ENCODE peak calls at places on chromosomes 3 and 15, in nine cellular contexts. R is CD8-positive, alpha-beta T cell; A is heart right ventricle; X is psoas muscle; N is thyroid gland; D is ovary; J is mesendoderm; C is spleen; M is neural progenitor cell. Q is an unnamed sample.

GRCh38 chr3:77348244-77348855 is 308.5 kb downstream of the ROBO2 start:
- DNase-seq in R (no peak), A (no peak), X (no peak), N (no peak), D (no peak), J (peak; percentile 81), C (no peak), M (peak; percentile 65), Q (no peak)

GRCh38 chr3:30199855-30200254 is 406.5 kb upstream of the TGFBR2 start:
- DNase-seq in R (no peak), A (no peak), X (no peak), N (no peak), D (no peak), J (no peak), C (no peak), M (no peak), Q (no peak)

GRCh38 chr3:109081746-109082510 is 36.0 kb downstream of the MORC1 start:
- DNase-seq in R (no peak), A (no peak), X (no peak), N (peak; percentile 3), D (no peak), J (peak; percentile 76), C (no peak), M (peak; percentile 66), Q (no peak)

GRCh38 chr15:57500256-57500655 is 91.4 kb upstream of the MYZAP start:
- DNase-seq in R (no peak), A (no peak), X (no peak), N (peak; percentile 69), D (no peak), J (peak; percentile 49), C (no peak), M (no peak), Q (no peak)

GRCh38 chr15:70096975-70097336 is 761 bp downstream of the TLE3 start:
- DNase-seq in R (no peak), A (peak; percentile 35), X (no peak), N (no peak), D (no peak), J (no peak), C (no peak), M (peak; percentile 77), Q (peak; percentile 64)

GRCh38 chr3:12591456-12591855 is 34.6 kb downstream of the MKRN2 start:
- DNase-seq in R (no peak), A (no peak), X (no peak), N (peak; percentile 79), D (no peak), J (no peak), C (no peak), M (no peak), Q (no peak)

GRCh38 chr15:69762373-69763148 is 309.9 kb downstream of the RPLP1 start:
- DNase-seq in R (no peak), A (no peak), X (no peak), N (peak; percentile 2), D (no peak), J (peak; percentile 82), C (no peak), M (peak; percentile 60), Q (no peak)

GRCh38 chr3:165210727-165211126 is 14.5 kb upstream of the SLITRK3 start:
- DNase-seq in R (no peak), A (no peak), X (no peak), N (no peak), D (no peak), J (no peak), C (no peak), M (no peak), Q (no peak)

DNA sequence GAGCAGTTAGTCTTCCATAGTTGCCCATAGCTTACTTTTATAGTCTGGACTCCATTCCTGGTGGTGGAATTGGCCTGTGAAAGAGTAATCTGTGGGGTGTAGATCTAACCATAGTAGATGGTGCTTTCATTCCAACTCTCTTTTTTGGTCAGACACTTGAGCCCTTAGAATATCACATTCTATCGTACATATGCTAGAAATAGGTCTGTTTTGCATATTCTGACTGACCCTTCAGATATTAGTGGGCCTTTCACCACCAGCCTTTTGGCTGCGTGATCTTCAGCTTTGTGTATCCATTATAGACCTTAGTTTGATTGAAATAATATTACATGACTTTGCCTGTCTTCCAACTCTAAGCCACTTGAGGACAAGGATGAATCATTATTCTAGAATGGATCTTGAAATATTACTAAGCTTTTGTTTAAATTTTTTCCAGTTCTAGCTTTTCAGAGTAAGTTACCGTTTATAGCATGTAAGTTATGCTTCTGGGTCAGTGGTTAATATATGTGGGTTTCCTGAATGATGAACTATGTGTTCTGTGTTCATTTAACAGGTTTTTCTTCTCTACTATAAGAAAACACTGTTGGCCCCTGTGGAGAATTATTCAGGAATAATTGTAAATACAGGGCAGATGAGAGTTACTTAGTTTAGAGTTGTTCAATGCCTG is 8.7 kb downstream of the RAB7A start:
- DNase-seq in R (no peak), A (no peak), X (no peak), N (no peak), D (no peak), J (no peak), C (no peak), M (no peak), Q (no peak)
- H3K4me1 ChIP-seq in R (peaks cover 53% of the 10 kb centered on the region), A (peaks cover 83% of the 10 kb centered on the region), X (peaks cover 83% of the 10 kb centered on the region), N (peaks cover 46% of the 10 kb centered on the region), D (peaks cover 11% of the 10 kb centered on the region), J (no peaks in the 10 kb centered on the region), C (peaks cover 73% of the 10 kb centered on the region), M (peaks cover 7% of the 10 kb centered on the region), Q (no peaks in the 10 kb centered on the region)

DNA sequence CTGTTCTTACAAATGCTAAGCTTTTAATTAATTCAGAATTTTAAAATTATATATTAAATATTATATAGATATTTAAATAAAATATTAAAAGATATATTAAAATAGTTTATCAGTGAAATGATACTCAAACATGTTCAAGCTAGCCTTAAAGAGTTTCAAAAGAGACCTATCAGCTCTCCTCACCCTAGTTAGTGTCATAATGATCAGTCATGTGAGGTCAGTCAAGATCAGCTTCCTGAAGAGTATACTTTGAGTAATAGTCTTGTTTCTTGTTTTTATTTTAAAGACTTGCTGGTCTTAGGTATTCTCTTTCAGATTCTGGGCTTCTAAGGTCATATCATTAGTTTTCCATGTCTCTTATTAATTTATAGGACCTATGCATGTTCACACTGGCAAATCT is 14.5 kb downstream of the EXOG start:
- DNase-seq in R (no peak), A (no peak), X (no peak), N (no peak), D (no peak), J (no peak), C (no peak), M (no peak), Q (no peak)
- H3K36me3 ChIP-seq in R (peaks cover 11% of the 10 kb centered on the region), A (peaks cover 16% of the 10 kb centered on the region), X (peaks cover 9% of the 10 kb centered on the region), N (peaks cover 8% of the 10 kb centered on the region), D (no peaks in the 10 kb centered on the region), J (peaks cover 2% of the 10 kb centered on the region), C (peaks cover 3% of the 10 kb centered on the region), M (peaks cover 6% of the 10 kb centered on the region), Q (no peaks in the 10 kb centered on the region)

GRCh38 chr15:60592386-60593339 is 113.7 kb upstream of the ICE2 start:
- DNase-seq in R (peak; percentile 87), A (peak; percentile 87), X (peak; percentile 94), N (peak; percentile 93), D (peak; percentile 85), J (peak; percentile 93), C (peak; percentile 96), M (peak; percentile 95), Q (peak; percentile 88)
- H3K27me3 ChIP-seq in R (no peaks in the 10 kb centered on the region), A (no peaks in the 10 kb centered on the region), X (no peaks in the 10 kb centered on the region), N (no peaks in the 10 kb centered on the region), D (no peaks in the 10 kb centered on the region), J (no peaks in the 10 kb centered on the region), C (peaks cover 37% of the 10 kb centered on the region), M (peaks cover 69% of the 10 kb centered on the region), Q (no peaks in the 10 kb centered on the region)

DNA sequence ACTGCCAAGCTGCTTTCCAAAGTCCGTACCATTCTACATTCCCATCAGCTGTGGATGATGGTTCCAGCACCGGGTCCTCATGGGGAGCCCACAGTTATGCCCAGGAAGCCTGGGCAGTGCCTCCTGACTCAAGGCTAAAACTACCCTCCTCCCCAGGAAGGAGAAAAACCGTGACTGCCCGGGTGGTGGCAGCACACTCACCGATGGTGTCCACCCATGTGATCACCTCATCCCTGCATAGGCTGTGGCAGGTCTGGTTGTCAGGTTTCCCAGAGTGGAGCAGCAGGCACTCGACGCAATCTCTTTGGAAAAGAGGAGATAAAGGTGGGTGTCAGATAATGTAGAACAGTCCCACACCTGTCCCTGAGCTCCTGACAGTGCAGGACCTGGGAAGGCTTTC is 38.6 kb downstream of the UMPS start:
- DNase-seq in R (no peak), A (no peak), X (peak; percentile 55), N (peak; percentile 42), D (no peak), J (peak; percentile 60), C (peak; percentile 59), M (peak; percentile 26), Q (no peak)
- H3K4me1 ChIP-seq in R (no peaks in the 10 kb centered on the region), A (peaks cover 44% of the 10 kb centered on the region), X (peaks cover 30% of the 10 kb centered on the region), N (peaks cover 37% of the 10 kb centered on the region), D (peaks cover 2% of the 10 kb centered on the region), J (no peaks in the 10 kb centered on the region), C (peaks cover 11% of the 10 kb centered on the region), M (peaks cover 15% of the 10 kb centered on the region), Q (no peaks in the 10 kb centered on the region)